ENCODE peak calls at places on chromosome 18, in seven cellular contexts. R, M, P, C, I, G and X are unnamed samples.

GRCh38 chr18:5879479-5879882 is 15.8 kb downstream of the TMEM200C start:
- DNase-seq in M (no peak), G (no peak), I (no peak), C (no peak), R (peak; percentile 60), P (peak; percentile 15), X (no peak)

GRCh38 chr18:48892146-48892855 is 58.5 kb downstream of the SMAD7 start:
- DNase-seq in C (peak; percentile 56), R (no peak), I (no peak), P (no peak), G (no peak), M (no peak), X (no peak)

GRCh38 chr18:7415081-7415894 is 151.8 kb upstream of the PTPRM start:
- DNase-seq in G (no peak), M (no peak), I (no peak), P (no peak), C (peak; percentile 85), R (peak; percentile 62), X (no peak)

GRCh38 chr18:45050712-45051639 is 370.3 kb downstream of the SETBP1 start:
- DNase-seq in I (no peak), R (peak; percentile 72), P (no peak), G (no peak), C (no peak), M (no peak), X (no peak)

GRCh38 chr18:44586782-44587524 is 93.7 kb upstream of the SETBP1 start:
- DNase-seq in I (no peak), P (no peak), R (no peak), M (no peak), C (no peak), G (no peak), X (no peak)

GRCh38 chr18:35253655-35254287 is 12.9 kb downstream of the ZNF397 start:
- DNase-seq in G (no peak), I (no peak), P (no peak), C (no peak), R (no peak), M (no peak), X (no peak)

GRCh38 chr18:51621103-51621969 is 423.9 kb upstream of the MEX3C start:
- DNase-seq in I (peak; percentile 53), P (no peak), G (peak; percentile 37), M (no peak), R (peak; percentile 86), C (no peak), X (peak; percentile 57)

GRCh38 chr18:65753520-65753919 is 2.7 kb downstream of the CDH7 start:
- DNase-seq in C (no peak), P (peak; percentile 3), R (no peak), I (no peak), M (no peak), G (no peak), X (no peak)

GRCh38 chr18:53687002-53687401 is 537.5 kb downstream of the MBD2 start:
- DNase-seq in G (no peak), C (no peak), P (no peak), R (no peak), I (no peak), M (no peak), X (no peak)

GRCh38 chr18:59620381-59620780 is 76.8 kb downstream of the CCBE1 start:
- DNase-seq in R (no peak), P (no peak), I (no peak), M (no peak), C (no peak), G (no peak), X (no peak)

GRCh38 chr18:48749768-48750167 is 201.0 kb downstream of the SMAD7 start:
- DNase-seq in M (no peak), G (no peak), R (peak; percentile 88), I (peak; percentile 36), P (peak; percentile 1), C (peak; percentile 94), X (peak; percentile 69)

GRCh38 chr18:48787523-48788151 is 163.1 kb downstream of the SMAD7 start:
- DNase-seq in R (no peak), P (no peak), G (no peak), M (peak; percentile 35), C (peak; percentile 62), I (no peak), X (no peak)

GRCh38 chr18:11587432-11587831 is 22.0 kb upstream of the SLC35G4 start:
- DNase-seq in R (no peak), P (no peak), I (no peak), M (no peak), C (no peak), G (no peak), X (no peak)

GRCh38 chr18:23758281-23758680 is 69.0 kb downstream of the LAMA3 start:
- DNase-seq in I (no peak), G (no peak), R (no peak), M (no peak), P (no peak), C (no peak), X (no peak)

GRCh38 chr18:415627-416612 is 84.6 kb downstream of the COLEC12 start:
- DNase-seq in I (no peak), M (no peak), G (no peak), P (no peak), C (no peak), R (peak; percentile 58), X (no peak)

GRCh38 chr18:55838841-55839240 is 250.8 kb upstream of the TCF4 start:
- DNase-seq in P (no peak), M (no peak), I (no peak), R (peak; percentile 47), C (no peak), G (no peak), X (no peak)

GRCh38 chr18:43482600-43482999 is 205.3 kb upstream of the SYT4 start:
- DNase-seq in G (no peak), R (no peak), I (no peak), C (peak; percentile 60), P (no peak), M (no peak), X (no peak)

GRCh38 chr18:79522451-79523220 is 126.9 kb downstream of the NFATC1 start:
- DNase-seq in G (peak; percentile 49), R (no peak), I (peak; percentile 29), M (peak; percentile 33), C (peak; percentile 72), P (no peak), X (peak; percentile 43)

GRCh38 chr18:23862071-23862470 is 152.5 kb upstream of the TTC39C start:
- DNase-seq in P (no peak), C (no peak), I (no peak), G (no peak), R (peak; percentile 70), M (no peak), X (no peak)

GRCh38 chr18:11955299-11956029 is 25.8 kb upstream of the IMPA2 start:
- DNase-seq in P (peak; percentile 72), I (no peak), C (no peak), G (peak; percentile 28), R (peak; percentile 94), M (no peak), X (no peak)

GRCh38 chr18:73954267-73954666 is 193.4 kb downstream of the FBXO15 start:
- DNase-seq in C (no peak), M (no peak), P (no peak), I (no peak), G (no peak), R (no peak), X (no peak)

GRCh38 chr18:61731693-61732376 is 161.0 kb downstream of the RNF152 start:
- DNase-seq in R (peak; percentile 76), P (no peak), C (no peak), M (no peak), I (no peak), G (no peak), X (no peak)

GRCh38 chr18:22559414-22560282 is 141.9 kb upstream of the CTAGE1 start:
- DNase-seq in G (peak; percentile 52), C (peak; percentile 92), I (peak; percentile 45), M (peak; percentile 78), R (peak; percentile 85), P (no peak), X (peak; percentile 58)

GRCh38 chr18:11946756-11947155 is 34.6 kb upstream of the IMPA2 start:
- DNase-seq in P (no peak), G (no peak), I (no peak), R (peak; percentile 76), C (no peak), M (no peak), X (no peak)

GRCh38 chr18:36485772-36486171 is 188.3 kb downstream of the FHOD3 start:
- DNase-seq in I (no peak), P (no peak), M (no peak), G (no peak), C (no peak), R (no peak), X (no peak)

GRCh38 chr18:50275503-50276036 is 5.8 kb downstream of the MBD1 start:
- DNase-seq in M (no peak), R (no peak), I (no peak), P (no peak), C (no peak), G (no peak), X (no peak)

GRCh38 chr18:76997951-76998808 is 134.4 kb downstream of the MBP start:
- DNase-seq in R (no peak), G (no peak), C (no peak), P (no peak), I (no peak), M (peak; percentile 33), X (no peak)

GRCh38 chr18:36580874-36581750 is 247.7 kb downstream of the TPGS2 start:
- DNase-seq in M (no peak), G (no peak), C (no peak), P (no peak), R (peak; percentile 50), I (no peak), X (no peak)

GRCh38 chr18:9673296-9674251 is 34.5 kb upstream of the RAB31 start:
- DNase-seq in R (peak; percentile 81), P (peak; percentile 99), I (peak; percentile 78), G (peak; percentile 56), C (no peak), M (peak; percentile 59), X (peak; percentile 69)